ENCODE peak calls at places on chromosomes 12 and 14, in eight cellular contexts. One of them, this sample, is unnamed. For H3K36me3, the result is how much of the 10 kb centered on the place peaks cover.

GRCh38 chr14:51023964-51024363 is 70.9 kb downstream of the TRIM9 start:
- DNase-seq in cardiac muscle cell: peak
- DNase-seq in mucosa of descending colon: no peak
- DNase-seq in CD8-positive, alpha-beta T cell: no peak
- DNase-seq in prostate gland: no peak
- DNase-seq in WERI-Rb-1: no peak
- DNase-seq in spleen: no peak
- DNase-seq in esophagus muscularis mucosa: no peak
- DNase-seq in this sample: no peak

GRCh38 chr12:78210894-78211302 is 380.2 kb downstream of the NAV3 start:
- DNase-seq in cardiac muscle cell: no peak
- DNase-seq in mucosa of descending colon: no peak
- DNase-seq in CD8-positive, alpha-beta T cell: no peak
- DNase-seq in prostate gland: no peak
- DNase-seq in WERI-Rb-1: no peak
- DNase-seq in spleen: no peak
- DNase-seq in esophagus muscularis mucosa: no peak
- DNase-seq in this sample: no peak

GRCh38 chr12:126397071-126397571 is 1331.9 kb downstream of the AACS start:
- DNase-seq in cardiac muscle cell: no peak
- DNase-seq in mucosa of descending colon: no peak
- DNase-seq in CD8-positive, alpha-beta T cell: no peak
- DNase-seq in prostate gland: no peak
- DNase-seq in WERI-Rb-1: no peak
- DNase-seq in spleen: no peak
- DNase-seq in esophagus muscularis mucosa: no peak
- DNase-seq in this sample: no peak

GRCh38 chr14:99191663-99192621 is 80.1 kb downstream of the BCL11B start:
- DNase-seq in cardiac muscle cell: no peak
- DNase-seq in mucosa of descending colon: peak
- DNase-seq in CD8-positive, alpha-beta T cell: peak
- DNase-seq in prostate gland: peak
- DNase-seq in WERI-Rb-1: no peak
- DNase-seq in spleen: peak
- DNase-seq in esophagus muscularis mucosa: no peak
- DNase-seq in this sample: peak

GRCh38 chr14:53285806-53286205 is 132.7 kb upstream of the DDHD1 start:
- DNase-seq in cardiac muscle cell: no peak
- DNase-seq in mucosa of descending colon: no peak
- DNase-seq in CD8-positive, alpha-beta T cell: no peak
- DNase-seq in prostate gland: no peak
- DNase-seq in WERI-Rb-1: no peak
- DNase-seq in spleen: no peak
- DNase-seq in esophagus muscularis mucosa: no peak
- DNase-seq in this sample: no peak

GRCh38 chr12:51907083-51907863 is at the start of gene ACVRL1:
- DNase-seq in cardiac muscle cell: no peak
- DNase-seq in mucosa of descending colon: no peak
- DNase-seq in CD8-positive, alpha-beta T cell: no peak
- DNase-seq in prostate gland: no peak
- DNase-seq in WERI-Rb-1: no peak
- DNase-seq in spleen: peak
- DNase-seq in esophagus muscularis mucosa: no peak
- DNase-seq in this sample: no peak

GRCh38 chr14:56300495-56300894 is 182.3 kb downstream of the PELI2 start:
- DNase-seq in cardiac muscle cell: no peak
- DNase-seq in mucosa of descending colon: no peak
- DNase-seq in CD8-positive, alpha-beta T cell: no peak
- DNase-seq in prostate gland: no peak
- DNase-seq in WERI-Rb-1: no peak
- DNase-seq in spleen: no peak
- DNase-seq in esophagus muscularis mucosa: no peak
- DNase-seq in this sample: no peak

GRCh38 chr14:29796853-29797252 is 130.8 kb downstream of the PRKD1 start:
- DNase-seq in cardiac muscle cell: no peak
- DNase-seq in mucosa of descending colon: no peak
- DNase-seq in CD8-positive, alpha-beta T cell: no peak
- DNase-seq in prostate gland: no peak
- DNase-seq in WERI-Rb-1: no peak
- DNase-seq in spleen: no peak
- DNase-seq in esophagus muscularis mucosa: no peak
- DNase-seq in this sample: no peak

GRCh38 chr12:50505945-50506344 is 1.2 kb downstream of the DIP2B start:
- DNase-seq in cardiac muscle cell: no peak
- DNase-seq in mucosa of descending colon: no peak
- DNase-seq in CD8-positive, alpha-beta T cell: no peak
- DNase-seq in prostate gland: peak
- DNase-seq in WERI-Rb-1: no peak
- DNase-seq in spleen: no peak
- DNase-seq in esophagus muscularis mucosa: no peak
- DNase-seq in this sample: no peak

GRCh38 chr12:84607170-84607569 is 305.4 kb downstream of the SLC6A15 start:
- DNase-seq in cardiac muscle cell: no peak
- DNase-seq in mucosa of descending colon: no peak
- DNase-seq in CD8-positive, alpha-beta T cell: no peak
- DNase-seq in prostate gland: no peak
- DNase-seq in WERI-Rb-1: no peak
- DNase-seq in spleen: no peak
- DNase-seq in esophagus muscularis mucosa: no peak
- DNase-seq in this sample: no peak

GRCh38 chr12:113241191-113242017 is 20.1 kb downstream of the TPCN1 start:
- DNase-seq in cardiac muscle cell: no peak
- DNase-seq in mucosa of descending colon: peak
- DNase-seq in CD8-positive, alpha-beta T cell: no peak
- DNase-seq in prostate gland: peak
- DNase-seq in WERI-Rb-1: no peak
- DNase-seq in spleen: peak
- DNase-seq in esophagus muscularis mucosa: no peak
- DNase-seq in this sample: no peak

GRCh38 chr14:68718033-68718725 is 74.7 kb downstream of the ZFP36L1 start:
- DNase-seq in cardiac muscle cell: no peak
- DNase-seq in mucosa of descending colon: no peak
- DNase-seq in CD8-positive, alpha-beta T cell: no peak
- DNase-seq in prostate gland: no peak
- DNase-seq in WERI-Rb-1: no peak
- DNase-seq in spleen: no peak
- DNase-seq in esophagus muscularis mucosa: no peak
- DNase-seq in this sample: no peak

GRCh38 chr14:34262511-34262910 is 199.5 kb downstream of the SPTSSA start:
- DNase-seq in cardiac muscle cell: no peak
- DNase-seq in mucosa of descending colon: no peak
- DNase-seq in CD8-positive, alpha-beta T cell: no peak
- DNase-seq in prostate gland: no peak
- DNase-seq in WERI-Rb-1: no peak
- DNase-seq in spleen: no peak
- DNase-seq in esophagus muscularis mucosa: no peak
- DNase-seq in this sample: no peak

GRCh38 chr12:57895337-57896138 is 45.8 kb upstream of the ATP23 start:
- DNase-seq in cardiac muscle cell: no peak
- DNase-seq in mucosa of descending colon: no peak
- DNase-seq in CD8-positive, alpha-beta T cell: no peak
- DNase-seq in prostate gland: no peak
- DNase-seq in WERI-Rb-1: no peak
- DNase-seq in spleen: no peak
- DNase-seq in esophagus muscularis mucosa: no peak
- DNase-seq in this sample: no peak
- H3K4me3 ChIP-seq in cardiac muscle cell: no peak
- H3K4me3 ChIP-seq in mucosa of descending colon: no peak
- H3K4me3 ChIP-seq in CD8-positive, alpha-beta T cell: peak
- H3K4me3 ChIP-seq in prostate gland: no peak
- H3K4me3 ChIP-seq in WERI-Rb-1: peak
- H3K4me3 ChIP-seq in spleen: no peak
- H3K4me3 ChIP-seq in esophagus muscularis mucosa: peak
- H3K4me3 ChIP-seq in this sample: no peak

GRCh38 chr14:65286443-65286842 is 126.1 kb upstream of the FUT8 start:
- DNase-seq in cardiac muscle cell: no peak
- DNase-seq in mucosa of descending colon: no peak
- DNase-seq in CD8-positive, alpha-beta T cell: no peak
- DNase-seq in prostate gland: no peak
- DNase-seq in WERI-Rb-1: no peak
- DNase-seq in spleen: no peak
- DNase-seq in esophagus muscularis mucosa: no peak
- DNase-seq in this sample: no peak
- TF ChIP-seq CTCF in cardiac muscle cell: peak
- TF ChIP-seq CTCF in mucosa of descending colon: no peak
- TF ChIP-seq CTCF in CD8-positive, alpha-beta T cell: no peak
- TF ChIP-seq CTCF in prostate gland: no peak
- TF ChIP-seq CTCF in WERI-Rb-1: no peak
- TF ChIP-seq CTCF in spleen: peak
- TF ChIP-seq CTCF in esophagus muscularis mucosa: no peak
- TF ChIP-seq CTCF in this sample: no peak

GRCh38 chr14:64000749-64001148 is 147.9 kb downstream of the SYNE2 start:
- DNase-seq in cardiac muscle cell: no peak
- DNase-seq in mucosa of descending colon: no peak
- DNase-seq in CD8-positive, alpha-beta T cell: no peak
- DNase-seq in prostate gland: no peak
- DNase-seq in WERI-Rb-1: no peak
- DNase-seq in spleen: no peak
- DNase-seq in esophagus muscularis mucosa: no peak
- DNase-seq in this sample: no peak
- H3K36me3 ChIP-seq in cardiac muscle cell: under half
- H3K36me3 ChIP-seq in mucosa of descending colon: under half
- H3K36me3 ChIP-seq in CD8-positive, alpha-beta T cell: under half
- H3K36me3 ChIP-seq in prostate gland: under half
- H3K36me3 ChIP-seq in WERI-Rb-1: half or more
- H3K36me3 ChIP-seq in spleen: under half
- H3K36me3 ChIP-seq in esophagus muscularis mucosa: under half
- H3K36me3 ChIP-seq in this sample: under half

GRCh38 chr14:58243790-58244555 is 670 bp upstream of the PSMA3 start:
- DNase-seq in cardiac muscle cell: peak
- DNase-seq in mucosa of descending colon: no peak
- DNase-seq in CD8-positive, alpha-beta T cell: no peak
- DNase-seq in prostate gland: no peak
- DNase-seq in WERI-Rb-1: no peak
- DNase-seq in spleen: no peak
- DNase-seq in esophagus muscularis mucosa: no peak
- DNase-seq in this sample: no peak
- H3K4me3 ChIP-seq in cardiac muscle cell: peak
- H3K4me3 ChIP-seq in mucosa of descending colon: peak
- H3K4me3 ChIP-seq in CD8-positive, alpha-beta T cell: peak
- H3K4me3 ChIP-seq in prostate gland: peak
- H3K4me3 ChIP-seq in WERI-Rb-1: peak
- H3K4me3 ChIP-seq in spleen: peak
- H3K4me3 ChIP-seq in esophagus muscularis mucosa: peak
- H3K4me3 ChIP-seq in this sample: peak

DNA sequence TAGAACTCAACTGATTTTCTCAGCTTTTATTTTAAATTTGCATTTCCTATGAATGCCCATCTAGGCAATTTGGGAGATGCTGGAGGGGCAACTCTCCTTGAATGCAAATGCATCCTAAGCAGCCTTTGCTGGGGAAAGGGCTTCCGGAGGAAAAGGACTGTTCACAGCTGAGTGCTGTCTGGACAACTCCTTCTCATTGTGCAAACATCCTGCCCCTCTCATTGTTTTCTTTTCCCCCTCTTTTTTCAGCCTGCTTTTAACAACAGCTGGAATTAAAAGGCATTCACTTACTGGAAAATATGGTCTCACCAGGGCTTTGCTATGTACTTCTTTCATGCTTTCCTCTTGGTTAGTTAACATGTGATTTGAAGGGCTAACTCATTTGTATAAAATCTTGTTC is 397.8 kb downstream of the FUT8 start:
- DNase-seq in cardiac muscle cell: no peak
- DNase-seq in mucosa of descending colon: no peak
- DNase-seq in CD8-positive, alpha-beta T cell: no peak
- DNase-seq in prostate gland: no peak
- DNase-seq in WERI-Rb-1: no peak
- DNase-seq in spleen: no peak
- DNase-seq in esophagus muscularis mucosa: no peak
- DNase-seq in this sample: no peak
- TF ChIP-seq CTCF in cardiac muscle cell: no peak
- TF ChIP-seq CTCF in mucosa of descending colon: no peak
- TF ChIP-seq CTCF in CD8-positive, alpha-beta T cell: no peak
- TF ChIP-seq CTCF in prostate gland: no peak
- TF ChIP-seq CTCF in WERI-Rb-1: no peak
- TF ChIP-seq CTCF in spleen: no peak
- TF ChIP-seq CTCF in esophagus muscularis mucosa: no peak
- TF ChIP-seq CTCF in this sample: no peak

This sample was measured in right atrium auricular region.